ENCODE peak calls at places on chromosomes 13 and 19, in six cellular contexts. P is hepatocyte, Y is ovary, G is AG04450, V is ascending aorta, A is GM23338. F is an unnamed sample.

GRCh38 chr13:77429320-77430142 is 102.6 kb upstream of the MYCBP2 start:
- DNase-seq in P (no peak), Y (no peak), G (no peak), V (no peak), A (no peak), F (no peak)

GRCh38 chr13:51479199-51479523 is 26.3 kb upstream of the INTS6 start:
- DNase-seq in P (no peak), Y (no peak), G (no peak), V (no peak), A (no peak), F (no peak)

GRCh38 chr13:114339779-114340534 is 25.7 kb downstream of the CHAMP1 start:
- DNase-seq in P (no peak), Y (no peak), G (no peak), V (no peak), A (peak), F (no peak)

GRCh38 chr19:8576273-8576993 is 809 bp downstream of the MYO1F start:
- DNase-seq in P (no peak), Y (no peak), G (no peak), V (no peak), A (no peak), F (no peak)

GRCh38 chr13:111346281-111346680 is 25.8 kb downstream of the TEX29 start:
- DNase-seq in P (no peak), Y (no peak), G (no peak), V (no peak), A (no peak), F (no peak)

GRCh38 chr13:38566526-38566925 is 120.4 kb upstream of the FREM2 start:
- DNase-seq in P (peak), Y (no peak), G (no peak), V (no peak), A (no peak), F (no peak)

GRCh38 chr19:13644648-13645047 is 119.7 kb upstream of the MRI1 start:
- DNase-seq in P (no peak), Y (no peak), G (no peak), V (no peak), A (no peak), F (no peak)

GRCh38 chr19:55646889-55647731 is 902 bp upstream of the CCDC106 start:
- DNase-seq in P (no peak), Y (no peak), G (no peak), V (no peak), A (no peak), F (no peak)

GRCh38 chr19:16899566-16900075 is 10.8 kb downstream of the F2RL3 start:
- DNase-seq in P (peak), Y (no peak), G (no peak), V (no peak), A (peak), F (no peak)

GRCh38 chr13:73451120-73452029 is 392.6 kb downstream of the KLF5 start:
- DNase-seq in P (peak), Y (no peak), G (no peak), V (no peak), A (no peak), F (no peak)

GRCh38 chr19:2063824-2064223 is 12.8 kb upstream of the MKNK2 start:
- DNase-seq in P (no peak), Y (peak), G (no peak), V (no peak), A (no peak), F (no peak)

GRCh38 chr19:2059422-2060201 is 8.6 kb upstream of the MKNK2 start:
- DNase-seq in P (peak), Y (no peak), G (no peak), V (peak), A (no peak), F (peak)

GRCh38 chr19:2061936-2062729 is 11.1 kb upstream of the MKNK2 start:
- DNase-seq in P (peak), Y (peak), G (no peak), V (no peak), A (peak), F (peak)

GRCh38 chr19:2062770-2063169 is 11.7 kb upstream of the MKNK2 start:
- DNase-seq in P (peak), Y (no peak), G (no peak), V (no peak), A (no peak), F (no peak)

GRCh38 chr19:2061093-2061935 is 10.3 kb upstream of the MKNK2 start:
- DNase-seq in P (peak), Y (peak), G (peak), V (peak), A (peak), F (peak)
- H3K27ac ChIP-seq in P (peak), Y (peak), G (peak), V (peak), A (peak), F (peak)

GRCh38 chr19:1238373-1239303 is 833 bp upstream of the CBARP start:
- DNase-seq in P (no peak), Y (peak), G (no peak), V (no peak), A (no peak), F (no peak)
- H3K27ac ChIP-seq in P (peak), Y (peak), G (peak), V (peak), A (peak), F (peak)

GRCh38 chr19:54102421-54103169 is at the start of gene NDUFA3:
- DNase-seq in P (peak), Y (peak), G (peak), V (peak), A (peak), F (peak)
- H3K27ac ChIP-seq in P (peak), Y (no peak), G (no peak), V (peak), A (peak), F (peak)

DNA sequence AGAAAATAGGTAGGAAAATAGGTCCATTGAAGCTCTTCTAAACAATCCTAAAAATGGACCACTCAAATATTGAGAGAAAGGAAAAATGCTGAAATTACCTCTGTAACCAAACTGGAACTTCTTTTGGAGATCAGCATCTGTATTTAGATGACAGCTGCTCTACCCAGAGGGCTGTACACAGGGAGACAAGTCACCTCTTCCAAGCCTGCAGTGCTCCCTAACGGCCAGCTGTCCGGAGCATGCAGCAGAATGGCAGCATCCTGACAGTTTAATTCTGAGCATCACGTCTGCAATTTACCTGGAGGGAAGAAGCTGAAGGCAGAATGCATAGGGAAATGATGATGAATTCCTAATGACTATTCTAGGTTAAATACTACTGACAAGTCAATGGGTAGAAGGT is 62.8 kb upstream of the DIAPH3 start:
- DNase-seq in P (peak), Y (no peak), G (peak), V (no peak), A (peak), F (no peak)
- H3K27ac ChIP-seq in P (no peak), Y (no peak), G (no peak), V (no peak), A (no peak), F (no peak)

DNA sequence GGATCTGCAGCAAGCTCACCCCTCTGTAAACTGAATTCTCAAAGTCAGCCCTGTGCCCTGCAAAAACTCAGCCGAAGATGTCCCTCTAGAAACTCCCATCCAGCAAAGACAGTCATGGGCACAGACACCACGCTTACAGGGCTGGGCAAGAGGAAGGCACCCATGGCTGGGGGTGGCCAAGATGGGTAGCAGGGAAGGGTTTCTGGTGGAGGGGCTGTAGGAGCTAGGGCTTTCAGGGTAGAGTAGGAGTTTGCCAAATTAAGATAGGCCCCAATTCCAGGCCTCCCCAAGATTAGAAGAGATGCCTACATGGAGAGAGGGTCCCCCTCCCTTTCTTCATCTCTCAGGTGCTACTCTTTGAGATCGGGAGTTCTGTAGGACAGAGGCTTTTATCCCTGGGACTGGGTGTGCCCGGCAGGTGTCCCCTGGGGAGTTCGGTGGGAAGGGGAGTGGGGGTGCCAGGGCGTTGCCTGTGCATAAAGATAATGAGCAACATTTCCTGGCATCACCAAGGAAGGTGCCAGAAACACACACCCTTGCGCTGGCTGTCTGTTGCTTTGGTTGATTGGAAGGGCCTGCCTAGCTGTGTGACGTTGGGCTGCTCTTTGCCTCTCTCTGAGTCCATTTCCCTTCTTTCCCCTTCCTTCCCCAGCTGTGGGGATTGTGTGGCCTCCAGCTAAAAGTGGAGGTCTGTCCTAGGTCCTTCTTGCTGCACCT is 9.4 kb downstream of the NRTN start:
- DNase-seq in P (no peak), Y (no peak), G (no peak), V (no peak), A (no peak), F (no peak)
- H3K27ac ChIP-seq in P (no peak), Y (no peak), G (no peak), V (no peak), A (no peak), F (no peak)

DNA sequence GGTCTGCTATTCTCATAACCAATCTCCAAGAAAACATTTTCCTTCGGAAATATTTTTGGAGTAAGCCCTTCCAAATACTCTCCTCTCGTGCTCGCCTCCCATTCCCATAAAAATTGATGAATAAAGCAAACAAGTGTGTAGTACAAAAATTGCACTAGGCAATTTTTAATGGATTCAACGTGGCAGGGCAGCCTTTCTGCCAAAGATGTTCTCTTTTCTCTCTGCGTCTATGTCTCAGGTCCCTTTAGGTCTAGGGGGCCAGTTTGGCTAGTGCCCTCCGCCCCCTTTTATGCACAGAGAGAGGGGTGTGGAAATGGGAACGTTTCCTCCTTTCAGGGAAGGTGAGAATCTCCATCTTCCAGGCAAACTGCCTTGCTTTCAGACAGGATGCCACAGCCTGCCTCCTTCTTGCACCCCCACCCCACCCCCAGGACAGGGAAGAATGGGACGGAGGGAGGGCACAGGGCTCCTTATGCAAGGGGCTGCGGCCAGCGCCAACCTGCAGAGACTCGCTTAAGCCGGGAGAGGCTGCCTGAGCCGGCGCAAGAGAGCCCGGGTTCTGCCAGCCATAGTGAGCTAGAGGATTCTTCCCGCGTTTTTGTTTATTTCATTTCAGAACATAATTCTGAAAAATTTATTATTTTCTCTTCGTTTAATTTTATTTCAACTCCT is 2.7 kb upstream of the ZIC2 start:
- DNase-seq in P (peak), Y (no peak), G (no peak), V (no peak), A (peak), F (no peak)
- H3K27ac ChIP-seq in P (no peak), Y (no peak), G (no peak), V (no peak), A (peak), F (no peak)

DNA sequence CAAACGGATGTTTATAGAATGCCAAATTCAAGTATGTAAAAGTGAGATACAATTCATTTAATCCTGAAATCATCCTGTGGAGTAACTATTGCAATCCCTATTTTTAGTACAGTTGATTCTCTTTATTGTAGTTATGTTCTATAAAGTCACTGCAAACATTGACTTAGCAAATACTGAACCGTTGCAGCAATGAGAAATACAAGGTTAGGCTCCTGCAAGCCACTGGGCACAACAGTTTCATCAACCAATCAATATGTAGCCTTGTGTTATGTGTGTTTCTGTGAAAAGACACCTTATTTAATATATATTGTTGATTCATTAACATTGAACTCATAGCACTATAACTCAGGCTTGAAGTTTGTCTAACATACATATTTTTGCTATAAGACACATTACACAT is 174.4 kb downstream of the DCT start:
- DNase-seq in P (no peak), Y (no peak), G (no peak), V (no peak), A (no peak), F (no peak)
- H3K27ac ChIP-seq in P (peak), Y (no peak), G (no peak), V (no peak), A (no peak), F (no peak)